ENCODE peak calls at places on chromosomes 11 and 22, in ten cellular contexts. One of them, this sample, is unnamed.

GRCh38 chr22:44686873-44687600 is 15.0 kb upstream of the PRR5 start:
- DNase-seq in A172: peak
- DNase-seq in Daoy: no peak
- DNase-seq in amniotic stem cell: no peak
- DNase-seq in LoVo: no peak
- DNase-seq in stimulated activated CD4-positive, alpha-beta T cell treated with anti-CD3 and anti-CD28 coated beads, Interleukin-2, amount 100 ng/mL, for 24 hours: no peak
- DNase-seq in astrocyte of the cerebellum: no peak
- DNase-seq in dermis blood vessel endothelial cell: no peak
- DNase-seq in EH: peak
- DNase-seq in BJ: peak
- DNase-seq in this sample: no peak

GRCh38 chr11:108870373-108871020 is 205.6 kb downstream of the DDX10 start:
- DNase-seq in Daoy: peak
- DNase-seq in LoVo: no peak
- DNase-seq in A172: peak
- DNase-seq in astrocyte of the cerebellum: no peak
- DNase-seq in BJ: peak
- DNase-seq in dermis blood vessel endothelial cell: peak
- DNase-seq in amniotic stem cell: peak
- DNase-seq in stimulated activated CD4-positive, alpha-beta T cell treated with anti-CD3 and anti-CD28 coated beads, Interleukin-2, amount 100 ng/mL, for 24 hours: no peak
- DNase-seq in EH: peak
- DNase-seq in this sample: no peak

GRCh38 chr11:113579292-113579940 is 104.2 kb upstream of the DRD2 start:
- DNase-seq in Daoy: no peak
- DNase-seq in EH: no peak
- DNase-seq in BJ: no peak
- DNase-seq in amniotic stem cell: no peak
- DNase-seq in stimulated activated CD4-positive, alpha-beta T cell treated with anti-CD3 and anti-CD28 coated beads, Interleukin-2, amount 100 ng/mL, for 24 hours: no peak
- DNase-seq in dermis blood vessel endothelial cell: no peak
- DNase-seq in LoVo: no peak
- DNase-seq in A172: no peak
- DNase-seq in astrocyte of the cerebellum: peak
- DNase-seq in this sample: no peak

GRCh38 chr11:85347291-85347690 is 279.9 kb downstream of the DLG2 start:
- DNase-seq in amniotic stem cell: no peak
- DNase-seq in A172: no peak
- DNase-seq in Daoy: no peak
- DNase-seq in BJ: no peak
- DNase-seq in LoVo: no peak
- DNase-seq in stimulated activated CD4-positive, alpha-beta T cell treated with anti-CD3 and anti-CD28 coated beads, Interleukin-2, amount 100 ng/mL, for 24 hours: no peak
- DNase-seq in astrocyte of the cerebellum: no peak
- DNase-seq in EH: no peak
- DNase-seq in dermis blood vessel endothelial cell: no peak
- DNase-seq in this sample: no peak

GRCh38 chr11:1834132-1834610 is 619 bp upstream of the SYT8 start:
- DNase-seq in A172: peak
- DNase-seq in EH: no peak
- DNase-seq in amniotic stem cell: no peak
- DNase-seq in stimulated activated CD4-positive, alpha-beta T cell treated with anti-CD3 and anti-CD28 coated beads, Interleukin-2, amount 100 ng/mL, for 24 hours: no peak
- DNase-seq in astrocyte of the cerebellum: no peak
- DNase-seq in dermis blood vessel endothelial cell: no peak
- DNase-seq in LoVo: peak
- DNase-seq in Daoy: no peak
- DNase-seq in BJ: no peak
- DNase-seq in this sample: no peak

GRCh38 chr11:47552086-47552580 is 799 bp downstream of the CELF1 start:
- DNase-seq in dermis blood vessel endothelial cell: peak
- DNase-seq in LoVo: peak
- DNase-seq in amniotic stem cell: no peak
- DNase-seq in BJ: no peak
- DNase-seq in stimulated activated CD4-positive, alpha-beta T cell treated with anti-CD3 and anti-CD28 coated beads, Interleukin-2, amount 100 ng/mL, for 24 hours: no peak
- DNase-seq in astrocyte of the cerebellum: no peak
- DNase-seq in EH: peak
- DNase-seq in Daoy: peak
- DNase-seq in A172: peak
- DNase-seq in this sample: no peak

GRCh38 chr11:84886344-84886743 is 740.8 kb downstream of the DLG2 start:
- DNase-seq in amniotic stem cell: no peak
- DNase-seq in A172: peak
- DNase-seq in dermis blood vessel endothelial cell: no peak
- DNase-seq in EH: peak
- DNase-seq in Daoy: no peak
- DNase-seq in stimulated activated CD4-positive, alpha-beta T cell treated with anti-CD3 and anti-CD28 coated beads, Interleukin-2, amount 100 ng/mL, for 24 hours: no peak
- DNase-seq in astrocyte of the cerebellum: peak
- DNase-seq in BJ: peak
- DNase-seq in LoVo: no peak
- DNase-seq in this sample: no peak

GRCh38 chr11:86593833-86594232 is 78.6 kb downstream of the ME3 start:
- DNase-seq in amniotic stem cell: no peak
- DNase-seq in dermis blood vessel endothelial cell: peak
- DNase-seq in astrocyte of the cerebellum: no peak
- DNase-seq in EH: no peak
- DNase-seq in Daoy: no peak
- DNase-seq in A172: no peak
- DNase-seq in LoVo: no peak
- DNase-seq in stimulated activated CD4-positive, alpha-beta T cell treated with anti-CD3 and anti-CD28 coated beads, Interleukin-2, amount 100 ng/mL, for 24 hours: no peak
- DNase-seq in BJ: no peak
- DNase-seq in this sample: no peak

GRCh38 chr22:44096736-44097135 is 72.6 kb downstream of the PARVB start:
- DNase-seq in A172: no peak
- DNase-seq in astrocyte of the cerebellum: no peak
- DNase-seq in stimulated activated CD4-positive, alpha-beta T cell treated with anti-CD3 and anti-CD28 coated beads, Interleukin-2, amount 100 ng/mL, for 24 hours: no peak
- DNase-seq in LoVo: no peak
- DNase-seq in EH: no peak
- DNase-seq in BJ: no peak
- DNase-seq in amniotic stem cell: no peak
- DNase-seq in Daoy: no peak
- DNase-seq in dermis blood vessel endothelial cell: no peak
- DNase-seq in this sample: no peak

GRCh38 chr22:43128928-43129424 is 14.2 kb downstream of the MCAT start:
- DNase-seq in dermis blood vessel endothelial cell: no peak
- DNase-seq in amniotic stem cell: no peak
- DNase-seq in A172: peak
- DNase-seq in stimulated activated CD4-positive, alpha-beta T cell treated with anti-CD3 and anti-CD28 coated beads, Interleukin-2, amount 100 ng/mL, for 24 hours: no peak
- DNase-seq in Daoy: no peak
- DNase-seq in LoVo: no peak
- DNase-seq in astrocyte of the cerebellum: no peak
- DNase-seq in BJ: no peak
- DNase-seq in EH: no peak
- DNase-seq in this sample: peak

GRCh38 chr11:130474637-130475400 is 26.4 kb downstream of the ADAMTS15 start:
- DNase-seq in astrocyte of the cerebellum: no peak
- DNase-seq in amniotic stem cell: no peak
- DNase-seq in BJ: no peak
- DNase-seq in EH: no peak
- DNase-seq in LoVo: no peak
- DNase-seq in dermis blood vessel endothelial cell: no peak
- DNase-seq in stimulated activated CD4-positive, alpha-beta T cell treated with anti-CD3 and anti-CD28 coated beads, Interleukin-2, amount 100 ng/mL, for 24 hours: no peak
- DNase-seq in A172: no peak
- DNase-seq in Daoy: no peak
- DNase-seq in this sample: no peak

GRCh38 chr22:44758354-44758969 is 6.1 kb downstream of the ARHGAP8 start:
- DNase-seq in BJ: no peak
- DNase-seq in Daoy: peak
- DNase-seq in LoVo: peak
- DNase-seq in EH: peak
- DNase-seq in amniotic stem cell: peak
- DNase-seq in astrocyte of the cerebellum: peak
- DNase-seq in A172: peak
- DNase-seq in dermis blood vessel endothelial cell: no peak
- DNase-seq in stimulated activated CD4-positive, alpha-beta T cell treated with anti-CD3 and anti-CD28 coated beads, Interleukin-2, amount 100 ng/mL, for 24 hours: no peak
- DNase-seq in this sample: no peak

GRCh38 chr22:29877620-29878019 is 5.4 kb upstream of the MTMR3 start:
- DNase-seq in astrocyte of the cerebellum: peak
- DNase-seq in dermis blood vessel endothelial cell: no peak
- DNase-seq in A172: no peak
- DNase-seq in amniotic stem cell: no peak
- DNase-seq in Daoy: peak
- DNase-seq in stimulated activated CD4-positive, alpha-beta T cell treated with anti-CD3 and anti-CD28 coated beads, Interleukin-2, amount 100 ng/mL, for 24 hours: no peak
- DNase-seq in EH: peak
- DNase-seq in BJ: no peak
- DNase-seq in LoVo: no peak
- DNase-seq in this sample: no peak

GRCh38 chr22:31836010-31836409 is 82.2 kb downstream of the DEPDC5 start:
- DNase-seq in Daoy: no peak
- DNase-seq in A172: no peak
- DNase-seq in BJ: no peak
- DNase-seq in astrocyte of the cerebellum: no peak
- DNase-seq in LoVo: no peak
- DNase-seq in amniotic stem cell: no peak
- DNase-seq in dermis blood vessel endothelial cell: no peak
- DNase-seq in stimulated activated CD4-positive, alpha-beta T cell treated with anti-CD3 and anti-CD28 coated beads, Interleukin-2, amount 100 ng/mL, for 24 hours: no peak
- DNase-seq in EH: no peak
- DNase-seq in this sample: no peak

GRCh38 chr11:86735462-86736302 is 63.3 kb upstream of the ME3 start:
- DNase-seq in LoVo: peak
- DNase-seq in A172: peak
- DNase-seq in amniotic stem cell: peak
- DNase-seq in dermis blood vessel endothelial cell: peak
- DNase-seq in EH: peak
- DNase-seq in Daoy: peak
- DNase-seq in BJ: no peak
- DNase-seq in stimulated activated CD4-positive, alpha-beta T cell treated with anti-CD3 and anti-CD28 coated beads, Interleukin-2, amount 100 ng/mL, for 24 hours: no peak
- DNase-seq in astrocyte of the cerebellum: peak
- DNase-seq in this sample: no peak

GRCh38 chr22:19929586-19930302 is 11.8 kb upstream of the COMT start:
- DNase-seq in A172: no peak
- DNase-seq in astrocyte of the cerebellum: no peak
- DNase-seq in LoVo: no peak
- DNase-seq in BJ: no peak
- DNase-seq in stimulated activated CD4-positive, alpha-beta T cell treated with anti-CD3 and anti-CD28 coated beads, Interleukin-2, amount 100 ng/mL, for 24 hours: no peak
- DNase-seq in EH: no peak
- DNase-seq in dermis blood vessel endothelial cell: no peak
- DNase-seq in amniotic stem cell: no peak
- DNase-seq in Daoy: no peak
- DNase-seq in this sample: no peak

GRCh38 chr11:48093795-48094642 is 113.7 kb downstream of the PTPRJ start:
- DNase-seq in Daoy: no peak
- DNase-seq in dermis blood vessel endothelial cell: no peak
- DNase-seq in amniotic stem cell: no peak
- DNase-seq in astrocyte of the cerebellum: no peak
- DNase-seq in A172: peak
- DNase-seq in stimulated activated CD4-positive, alpha-beta T cell treated with anti-CD3 and anti-CD28 coated beads, Interleukin-2, amount 100 ng/mL, for 24 hours: no peak
- DNase-seq in BJ: no peak
- DNase-seq in EH: no peak
- DNase-seq in LoVo: peak
- DNase-seq in this sample: no peak

GRCh38 chr11:4916581-4916980 is 2.6 kb downstream of the OR51G2 start:
- DNase-seq in amniotic stem cell: no peak
- DNase-seq in BJ: no peak
- DNase-seq in EH: no peak
- DNase-seq in Daoy: no peak
- DNase-seq in dermis blood vessel endothelial cell: no peak
- DNase-seq in A172: no peak
- DNase-seq in astrocyte of the cerebellum: no peak
- DNase-seq in stimulated activated CD4-positive, alpha-beta T cell treated with anti-CD3 and anti-CD28 coated beads, Interleukin-2, amount 100 ng/mL, for 24 hours: no peak
- DNase-seq in LoVo: no peak
- DNase-seq in this sample: no peak

GRCh38 chr11:279966-280761 is 2.0 kb downstream of the NLRP6 start:
- DNase-seq in astrocyte of the cerebellum: no peak
- DNase-seq in amniotic stem cell: no peak
- DNase-seq in Daoy: no peak
- DNase-seq in A172: no peak
- DNase-seq in BJ: no peak
- DNase-seq in stimulated activated CD4-positive, alpha-beta T cell treated with anti-CD3 and anti-CD28 coated beads, Interleukin-2, amount 100 ng/mL, for 24 hours: peak
- DNase-seq in EH: peak
- DNase-seq in LoVo: no peak
- DNase-seq in dermis blood vessel endothelial cell: peak
- DNase-seq in this sample: no peak